ENCODE peak calls at places on chromosomes 16 and 17, in seven cellular contexts. One of them, this sample, is unnamed.

GRCh38 chr17:69268442-69269068 is 39.9 kb upstream of the ABCA10 start:
- DNase-seq in BJ: no peak
- DNase-seq in astrocyte of the cerebellum: no peak
- DNase-seq in MM.1S: no peak
- DNase-seq in fibroblast of lung: no peak
- DNase-seq in retinal pigment epithelial cell: no peak
- DNase-seq in choroid plexus epithelial cell: peak
- DNase-seq in this sample: no peak

GRCh38 chr16:85430523-85431381 is 182.4 kb upstream of the GSE1 start:
- DNase-seq in BJ: no peak
- DNase-seq in astrocyte of the cerebellum: no peak
- DNase-seq in MM.1S: no peak
- DNase-seq in fibroblast of lung: no peak
- DNase-seq in retinal pigment epithelial cell: no peak
- DNase-seq in choroid plexus epithelial cell: no peak
- DNase-seq in this sample: no peak

GRCh38 chr17:72833113-72833512 is 259.4 kb downstream of the SLC39A11 start:
- DNase-seq in BJ: no peak
- DNase-seq in astrocyte of the cerebellum: no peak
- DNase-seq in MM.1S: no peak
- DNase-seq in fibroblast of lung: no peak
- DNase-seq in retinal pigment epithelial cell: no peak
- DNase-seq in choroid plexus epithelial cell: no peak
- DNase-seq in this sample: no peak

GRCh38 chr17:18377437-18378204 is at the start of gene EVPLL:
- DNase-seq in BJ: no peak
- DNase-seq in astrocyte of the cerebellum: no peak
- DNase-seq in MM.1S: peak
- DNase-seq in fibroblast of lung: no peak
- DNase-seq in retinal pigment epithelial cell: no peak
- DNase-seq in choroid plexus epithelial cell: no peak
- DNase-seq in this sample: no peak

GRCh38 chr16:19884021-19884485 is 595 bp downstream of the GPRC5B start:
- DNase-seq in BJ: no peak
- DNase-seq in astrocyte of the cerebellum: no peak
- DNase-seq in MM.1S: no peak
- DNase-seq in fibroblast of lung: no peak
- DNase-seq in retinal pigment epithelial cell: no peak
- DNase-seq in choroid plexus epithelial cell: no peak
- DNase-seq in this sample: no peak

GRCh38 chr17:31486351-31487062 is 95.0 kb downstream of the RAB11FIP4 start:
- DNase-seq in BJ: no peak
- DNase-seq in astrocyte of the cerebellum: no peak
- DNase-seq in MM.1S: no peak
- DNase-seq in fibroblast of lung: no peak
- DNase-seq in retinal pigment epithelial cell: no peak
- DNase-seq in choroid plexus epithelial cell: no peak
- DNase-seq in this sample: no peak

GRCh38 chr17:61972311-61972710 is 44.5 kb upstream of the INTS2 start:
- DNase-seq in BJ: no peak
- DNase-seq in astrocyte of the cerebellum: no peak
- DNase-seq in MM.1S: no peak
- DNase-seq in fibroblast of lung: no peak
- DNase-seq in retinal pigment epithelial cell: no peak
- DNase-seq in choroid plexus epithelial cell: no peak
- DNase-seq in this sample: no peak

GRCh38 chr17:45234641-45235040 is 13.0 kb downstream of the FMNL1 start:
- DNase-seq in BJ: no peak
- DNase-seq in astrocyte of the cerebellum: no peak
- DNase-seq in MM.1S: no peak
- DNase-seq in fibroblast of lung: no peak
- DNase-seq in retinal pigment epithelial cell: no peak
- DNase-seq in choroid plexus epithelial cell: no peak
- DNase-seq in this sample: no peak

GRCh38 chr16:86869288-86870022 is 291.1 kb downstream of the FOXL1 start:
- DNase-seq in BJ: no peak
- DNase-seq in astrocyte of the cerebellum: no peak
- DNase-seq in MM.1S: peak
- DNase-seq in fibroblast of lung: no peak
- DNase-seq in retinal pigment epithelial cell: no peak
- DNase-seq in choroid plexus epithelial cell: no peak
- DNase-seq in this sample: no peak

GRCh38 chr16:86424413-86424812 is 85.9 kb upstream of the FOXF1 start:
- DNase-seq in BJ: no peak
- DNase-seq in astrocyte of the cerebellum: no peak
- DNase-seq in MM.1S: no peak
- DNase-seq in fibroblast of lung: peak
- DNase-seq in retinal pigment epithelial cell: peak
- DNase-seq in choroid plexus epithelial cell: peak
- DNase-seq in this sample: no peak

GRCh38 chr16:8712589-8713361 is 38.4 kb downstream of the ABAT start:
- DNase-seq in BJ: no peak
- DNase-seq in astrocyte of the cerebellum: no peak
- DNase-seq in MM.1S: no peak
- DNase-seq in fibroblast of lung: no peak
- DNase-seq in retinal pigment epithelial cell: no peak
- DNase-seq in choroid plexus epithelial cell: no peak
- DNase-seq in this sample: no peak

GRCh38 chr17:80109713-80110446 is 8.5 kb downstream of the GAA start:
- DNase-seq in BJ: no peak
- DNase-seq in astrocyte of the cerebellum: no peak
- DNase-seq in MM.1S: no peak
- DNase-seq in fibroblast of lung: no peak
- DNase-seq in retinal pigment epithelial cell: no peak
- DNase-seq in choroid plexus epithelial cell: no peak
- DNase-seq in this sample: no peak

GRCh38 chr16:2524339-2524938 is 4.3 kb downstream of the AMDHD2 start:
- DNase-seq in BJ: no peak
- DNase-seq in astrocyte of the cerebellum: no peak
- DNase-seq in MM.1S: no peak
- DNase-seq in fibroblast of lung: no peak
- DNase-seq in retinal pigment epithelial cell: no peak
- DNase-seq in choroid plexus epithelial cell: no peak
- DNase-seq in this sample: no peak

GRCh38 chr17:67477687-67478086 is 100.6 kb downstream of the PITPNC1 start:
- DNase-seq in BJ: peak
- DNase-seq in astrocyte of the cerebellum: no peak
- DNase-seq in MM.1S: no peak
- DNase-seq in fibroblast of lung: peak
- DNase-seq in retinal pigment epithelial cell: no peak
- DNase-seq in choroid plexus epithelial cell: no peak
- DNase-seq in this sample: no peak

GRCh38 chr17:7974638-7975131 is 27.7 kb upstream of the GUCY2D start:
- DNase-seq in BJ: no peak
- DNase-seq in astrocyte of the cerebellum: no peak
- DNase-seq in MM.1S: no peak
- DNase-seq in fibroblast of lung: no peak
- DNase-seq in retinal pigment epithelial cell: no peak
- DNase-seq in choroid plexus epithelial cell: no peak
- DNase-seq in this sample: no peak

GRCh38 chr17:50549969-50550368 is 3.0 kb downstream of the SPATA20 start:
- DNase-seq in BJ: no peak
- DNase-seq in astrocyte of the cerebellum: no peak
- DNase-seq in MM.1S: no peak
- DNase-seq in fibroblast of lung: no peak
- DNase-seq in retinal pigment epithelial cell: no peak
- DNase-seq in choroid plexus epithelial cell: no peak
- DNase-seq in this sample: no peak

GRCh38 chr17:37532751-37533150 is 43.1 kb downstream of the DUSP14 start:
- DNase-seq in BJ: no peak
- DNase-seq in astrocyte of the cerebellum: no peak
- DNase-seq in MM.1S: no peak
- DNase-seq in fibroblast of lung: peak
- DNase-seq in retinal pigment epithelial cell: no peak
- DNase-seq in choroid plexus epithelial cell: no peak
- DNase-seq in this sample: no peak

GRCh38 chr17:51640108-51640622 is 379.8 kb downstream of the UTP18 start:
- DNase-seq in BJ: no peak
- DNase-seq in astrocyte of the cerebellum: no peak
- DNase-seq in MM.1S: no peak
- DNase-seq in fibroblast of lung: no peak
- DNase-seq in retinal pigment epithelial cell: no peak
- DNase-seq in choroid plexus epithelial cell: peak
- DNase-seq in this sample: no peak

GRCh38 chr16:69465083-69465721 is 40.8 kb downstream of the CYB5B start:
- DNase-seq in BJ: no peak
- DNase-seq in astrocyte of the cerebellum: peak
- DNase-seq in MM.1S: no peak
- DNase-seq in fibroblast of lung: peak
- DNase-seq in retinal pigment epithelial cell: no peak
- DNase-seq in choroid plexus epithelial cell: peak
- DNase-seq in this sample: no peak

GRCh38 chr17:42087736-42088705 is 10.3 kb downstream of the ZNF385C start:
- DNase-seq in BJ: no peak
- DNase-seq in astrocyte of the cerebellum: no peak
- DNase-seq in MM.1S: no peak
- DNase-seq in fibroblast of lung: no peak
- DNase-seq in retinal pigment epithelial cell: no peak
- DNase-seq in choroid plexus epithelial cell: no peak
- DNase-seq in this sample: no peak

GRCh38 chr17:39628655-39629493 is 2.1 kb downstream of the PPP1R1B start:
- DNase-seq in BJ: no peak
- DNase-seq in astrocyte of the cerebellum: no peak
- DNase-seq in MM.1S: no peak
- DNase-seq in fibroblast of lung: no peak
- DNase-seq in retinal pigment epithelial cell: no peak
- DNase-seq in choroid plexus epithelial cell: no peak
- DNase-seq in this sample: no peak

GRCh38 chr16:57384248-57385070 is 12.2 kb downstream of the CX3CL1 start:
- DNase-seq in BJ: no peak
- DNase-seq in astrocyte of the cerebellum: no peak
- DNase-seq in MM.1S: no peak
- DNase-seq in fibroblast of lung: no peak
- DNase-seq in retinal pigment epithelial cell: no peak
- DNase-seq in choroid plexus epithelial cell: no peak
- DNase-seq in this sample: no peak
- TF ChIP-seq CTCF in BJ: no peak
- TF ChIP-seq CTCF in astrocyte of the cerebellum: no peak
- TF ChIP-seq CTCF in MM.1S: no peak
- TF ChIP-seq CTCF in fibroblast of lung: no peak
- TF ChIP-seq CTCF in retinal pigment epithelial cell: no peak
- TF ChIP-seq CTCF in choroid plexus epithelial cell: no peak
- TF ChIP-seq CTCF in this sample: no peak

DNA sequence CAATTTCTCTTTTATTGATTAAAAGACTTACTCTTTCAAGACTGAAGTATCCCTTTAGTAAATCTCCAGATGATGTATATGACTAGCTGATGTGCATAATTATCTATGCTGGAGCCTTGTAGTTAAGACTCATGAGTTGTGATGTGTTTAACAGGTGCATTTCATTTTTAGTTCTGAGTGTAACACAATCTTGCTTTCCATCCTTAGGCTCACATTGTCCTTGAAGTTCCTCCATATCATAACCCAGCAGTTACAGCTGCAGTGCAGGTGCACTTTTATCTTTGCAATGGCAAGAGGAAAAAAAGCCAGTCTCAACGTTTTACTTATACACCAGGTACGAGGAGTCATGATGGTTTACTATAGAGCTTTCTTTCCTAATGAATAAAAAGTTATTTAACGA is 52.9 kb downstream of the ESRP2 start:
- DNase-seq in BJ: no peak
- DNase-seq in astrocyte of the cerebellum: no peak
- DNase-seq in MM.1S: no peak
- DNase-seq in fibroblast of lung: no peak
- DNase-seq in retinal pigment epithelial cell: no peak
- DNase-seq in choroid plexus epithelial cell: no peak
- DNase-seq in this sample: no peak
- H3K4me3 ChIP-seq in BJ: no peak
- H3K4me3 ChIP-seq in astrocyte of the cerebellum: no peak
- H3K4me3 ChIP-seq in MM.1S: no peak
- H3K4me3 ChIP-seq in fibroblast of lung: no peak
- H3K4me3 ChIP-seq in retinal pigment epithelial cell: no peak
- H3K4me3 ChIP-seq in choroid plexus epithelial cell: no peak
- H3K4me3 ChIP-seq in this sample: no peak

GRCh38 chr16:49920397-49920796 is 64.5 kb upstream of the ZNF423 start:
- DNase-seq in BJ: no peak
- DNase-seq in astrocyte of the cerebellum: no peak
- DNase-seq in MM.1S: no peak
- DNase-seq in fibroblast of lung: no peak
- DNase-seq in retinal pigment epithelial cell: no peak
- DNase-seq in choroid plexus epithelial cell: no peak
- DNase-seq in this sample: no peak

GRCh38 chr16:49921106-49921505 is 65.2 kb upstream of the ZNF423 start:
- DNase-seq in BJ: no peak
- DNase-seq in astrocyte of the cerebellum: no peak
- DNase-seq in MM.1S: no peak
- DNase-seq in fibroblast of lung: no peak
- DNase-seq in retinal pigment epithelial cell: no peak
- DNase-seq in choroid plexus epithelial cell: no peak
- DNase-seq in this sample: no peak

GRCh38 chr16:49923411-49923810 is 67.5 kb upstream of the ZNF423 start:
- DNase-seq in BJ: no peak
- DNase-seq in astrocyte of the cerebellum: no peak
- DNase-seq in MM.1S: no peak
- DNase-seq in fibroblast of lung: no peak
- DNase-seq in retinal pigment epithelial cell: no peak
- DNase-seq in choroid plexus epithelial cell: no peak
- DNase-seq in this sample: no peak

GRCh38 chr16:49924078-49924477 is 68.2 kb upstream of the ZNF423 start:
- DNase-seq in BJ: no peak
- DNase-seq in astrocyte of the cerebellum: no peak
- DNase-seq in MM.1S: peak
- DNase-seq in fibroblast of lung: no peak
- DNase-seq in retinal pigment epithelial cell: no peak
- DNase-seq in choroid plexus epithelial cell: peak
- DNase-seq in this sample: no peak

GRCh38 chr16:49921791-49922456 is 66.0 kb upstream of the ZNF423 start:
- DNase-seq in BJ: no peak
- DNase-seq in astrocyte of the cerebellum: peak
- DNase-seq in MM.1S: peak
- DNase-seq in fibroblast of lung: peak
- DNase-seq in retinal pigment epithelial cell: peak
- DNase-seq in choroid plexus epithelial cell: peak
- DNase-seq in this sample: no peak
- TF ChIP-seq CTCF in BJ: peak
- TF ChIP-seq CTCF in astrocyte of the cerebellum: peak
- TF ChIP-seq CTCF in MM.1S: peak
- TF ChIP-seq CTCF in fibroblast of lung: peak
- TF ChIP-seq CTCF in retinal pigment epithelial cell: peak
- TF ChIP-seq CTCF in choroid plexus epithelial cell: peak
- TF ChIP-seq CTCF in this sample: peak

GRCh38 chr17:2155482-2156051 is 100.7 kb downstream of the HIC1 start:
- DNase-seq in BJ: no peak
- DNase-seq in astrocyte of the cerebellum: no peak
- DNase-seq in MM.1S: no peak
- DNase-seq in fibroblast of lung: no peak
- DNase-seq in retinal pigment epithelial cell: no peak
- DNase-seq in choroid plexus epithelial cell: no peak
- DNase-seq in this sample: no peak

GRCh38 chr17:2151634-2152033 is 96.7 kb downstream of the HIC1 start:
- DNase-seq in BJ: no peak
- DNase-seq in astrocyte of the cerebellum: no peak
- DNase-seq in MM.1S: no peak
- DNase-seq in fibroblast of lung: no peak
- DNase-seq in retinal pigment epithelial cell: no peak
- DNase-seq in choroid plexus epithelial cell: peak
- DNase-seq in this sample: no peak

GRCh38 chr17:2158011-2158410 is 103.1 kb downstream of the HIC1 start:
- DNase-seq in BJ: no peak
- DNase-seq in astrocyte of the cerebellum: no peak
- DNase-seq in MM.1S: no peak
- DNase-seq in fibroblast of lung: peak
- DNase-seq in retinal pigment epithelial cell: no peak
- DNase-seq in choroid plexus epithelial cell: peak
- DNase-seq in this sample: peak

GRCh38 chr17:2156666-2157065 is 101.8 kb downstream of the HIC1 start:
- DNase-seq in BJ: no peak
- DNase-seq in astrocyte of the cerebellum: no peak
- DNase-seq in MM.1S: no peak
- DNase-seq in fibroblast of lung: no peak
- DNase-seq in retinal pigment epithelial cell: no peak
- DNase-seq in choroid plexus epithelial cell: no peak
- DNase-seq in this sample: no peak

GRCh38 chr17:2157081-2157480 is 102.2 kb downstream of the HIC1 start:
- DNase-seq in BJ: no peak
- DNase-seq in astrocyte of the cerebellum: no peak
- DNase-seq in MM.1S: no peak
- DNase-seq in fibroblast of lung: no peak
- DNase-seq in retinal pigment epithelial cell: no peak
- DNase-seq in choroid plexus epithelial cell: peak
- DNase-seq in this sample: no peak
- H3K4me3 ChIP-seq in BJ: no peak
- H3K4me3 ChIP-seq in astrocyte of the cerebellum: no peak
- H3K4me3 ChIP-seq in MM.1S: no peak
- H3K4me3 ChIP-seq in fibroblast of lung: no peak
- H3K4me3 ChIP-seq in retinal pigment epithelial cell: no peak
- H3K4me3 ChIP-seq in choroid plexus epithelial cell: no peak
- H3K4me3 ChIP-seq in this sample: no peak